ENCODE peak calls at places on chromosome 7, in seven cellular contexts. R is HFFc6; H is OCI-LY7; B is breast epithelium; D is lower lobe of right lung; G is CD8-positive, alpha-beta T cell; I is endothelial cell. N is an unnamed sample.

GRCh38 chr7:111392976-111393762 is 169.1 kb downstream of the IMMP2L start:
- DNase-seq in R (no peak), H (no peak), B (no peak), D (no peak), G (no peak), I (no peak), N (no peak)

GRCh38 chr7:134804351-134804750 is 24.9 kb downstream of the CALD1 start:
- DNase-seq in R (no peak), H (no peak), B (no peak), D (no peak), G (no peak), I (no peak), N (no peak)

GRCh38 chr7:114088541-114088940 is 169.7 kb upstream of the PPP1R3A start:
- DNase-seq in R (no peak), H (no peak), B (no peak), D (no peak), G (no peak), I (no peak), N (no peak)

GRCh38 chr7:111735661-111736323 is 173.5 kb upstream of the IMMP2L start:
- DNase-seq in R (peak), H (peak), B (peak), D (no peak), G (no peak), I (peak), N (no peak)

GRCh38 chr7:80496586-80496985 is 15.3 kb downstream of the GNAT3 start:
- DNase-seq in R (peak), H (no peak), B (no peak), D (no peak), G (no peak), I (no peak), N (no peak)

GRCh38 chr7:50562126-50562525 is 3.1 kb downstream of the DDC start:
- DNase-seq in R (no peak), H (no peak), B (no peak), D (no peak), G (no peak), I (no peak), N (no peak)

GRCh38 chr7:29879609-29880008 is 73.3 kb downstream of the WIPF3 start:
- DNase-seq in R (peak), H (no peak), B (no peak), D (no peak), G (no peak), I (no peak), N (no peak)

GRCh38 chr7:30799206-30799975 is 28.2 kb downstream of the MINDY4 start:
- DNase-seq in R (peak), H (peak), B (no peak), D (no peak), G (no peak), I (no peak), N (no peak)

GRCh38 chr7:106617860-106618259 is 43.1 kb downstream of the CCDC71L start:
- DNase-seq in R (no peak), H (no peak), B (no peak), D (no peak), G (no peak), I (no peak), N (no peak)

GRCh38 chr7:149161241-149161848 is 14.1 kb downstream of the ZNF398 start:
- DNase-seq in R (peak), H (no peak), B (no peak), D (no peak), G (no peak), I (no peak), N (no peak)

GRCh38 chr7:128945668-128946366 is 8.1 kb downstream of the IRF5 start:
- DNase-seq in R (no peak), H (no peak), B (no peak), D (no peak), G (no peak), I (no peak), N (no peak)

GRCh38 chr7:133932591-133932990 is 194.5 kb upstream of the LRGUK start:
- DNase-seq in R (no peak), H (no peak), B (no peak), D (no peak), G (no peak), I (no peak), N (no peak)

GRCh38 chr7:150962743-150963399 is 15.2 kb downstream of the KCNH2 start:
- DNase-seq in R (peak), H (peak), B (no peak), D (peak), G (peak), I (peak), N (peak)

GRCh38 chr7:101681170-101682007 is 52.3 kb upstream of the MYL10 start:
- DNase-seq in R (peak), H (no peak), B (peak), D (no peak), G (no peak), I (no peak), N (no peak)
- TF ChIP-seq CTCF in R (no peak), H (no peak), B (no peak), D (no peak), G (no peak), I (no peak), N (no peak)

DNA sequence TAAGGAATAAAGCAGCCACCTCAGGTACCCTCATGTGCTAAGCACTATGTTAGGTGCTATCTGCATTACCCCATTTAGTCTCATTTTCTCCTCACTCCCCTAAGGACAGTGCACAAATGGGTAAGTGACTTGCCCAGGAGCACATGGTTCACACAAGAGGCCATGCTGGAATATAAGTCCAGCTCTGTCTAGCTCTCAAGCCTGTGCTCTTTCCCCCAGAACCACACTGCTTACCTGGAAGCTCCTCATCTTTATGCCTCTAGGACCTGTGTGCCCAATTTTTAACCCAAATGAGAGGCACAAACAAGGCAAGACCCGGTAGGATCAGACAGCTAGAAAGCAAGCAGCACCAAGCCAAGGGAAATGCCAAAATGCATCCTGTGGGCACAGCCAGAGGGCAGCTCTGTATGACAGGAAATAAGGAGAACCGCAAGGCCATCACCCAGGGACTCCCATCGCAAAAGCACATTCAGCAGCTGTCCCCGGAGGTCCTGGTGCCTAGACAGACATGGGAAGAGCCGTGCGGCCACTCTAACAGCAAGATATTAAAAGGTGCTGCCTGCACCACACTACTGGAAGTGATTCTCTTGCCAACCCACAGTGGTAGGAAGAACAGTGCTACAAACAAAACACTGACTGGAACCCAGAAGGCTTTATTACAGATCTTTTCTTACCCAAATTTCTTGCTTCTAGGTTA is 88.1 kb downstream of the GSAP start:
- DNase-seq in R (no peak), H (no peak), B (no peak), D (no peak), G (no peak), I (no peak), N (no peak)
- TF ChIP-seq CTCF in R (no peak), H (no peak), B (no peak), D (no peak), G (no peak), I (no peak), N (no peak)

GRCh38 chr7:95338832-95339231 is 14.5 kb upstream of the PON1 start:
- DNase-seq in R (no peak), H (no peak), B (no peak), D (no peak), G (no peak), I (no peak), N (no peak)

GRCh38 chr7:95340491-95340890 is 16.2 kb upstream of the PON1 start:
- DNase-seq in R (no peak), H (no peak), B (no peak), D (no peak), G (no peak), I (no peak), N (no peak)

GRCh38 chr7:95342029-95342428 is 17.7 kb upstream of the PON1 start:
- DNase-seq in R (no peak), H (no peak), B (no peak), D (peak), G (no peak), I (no peak), N (no peak)

GRCh38 chr7:95342642-95343252 is 18.4 kb upstream of the PON1 start:
- DNase-seq in R (no peak), H (no peak), B (no peak), D (no peak), G (no peak), I (no peak), N (no peak)
- TF ChIP-seq CTCF in R (no peak), H (no peak), B (no peak), D (no peak), G (no peak), I (peak), N (no peak)

DNA sequence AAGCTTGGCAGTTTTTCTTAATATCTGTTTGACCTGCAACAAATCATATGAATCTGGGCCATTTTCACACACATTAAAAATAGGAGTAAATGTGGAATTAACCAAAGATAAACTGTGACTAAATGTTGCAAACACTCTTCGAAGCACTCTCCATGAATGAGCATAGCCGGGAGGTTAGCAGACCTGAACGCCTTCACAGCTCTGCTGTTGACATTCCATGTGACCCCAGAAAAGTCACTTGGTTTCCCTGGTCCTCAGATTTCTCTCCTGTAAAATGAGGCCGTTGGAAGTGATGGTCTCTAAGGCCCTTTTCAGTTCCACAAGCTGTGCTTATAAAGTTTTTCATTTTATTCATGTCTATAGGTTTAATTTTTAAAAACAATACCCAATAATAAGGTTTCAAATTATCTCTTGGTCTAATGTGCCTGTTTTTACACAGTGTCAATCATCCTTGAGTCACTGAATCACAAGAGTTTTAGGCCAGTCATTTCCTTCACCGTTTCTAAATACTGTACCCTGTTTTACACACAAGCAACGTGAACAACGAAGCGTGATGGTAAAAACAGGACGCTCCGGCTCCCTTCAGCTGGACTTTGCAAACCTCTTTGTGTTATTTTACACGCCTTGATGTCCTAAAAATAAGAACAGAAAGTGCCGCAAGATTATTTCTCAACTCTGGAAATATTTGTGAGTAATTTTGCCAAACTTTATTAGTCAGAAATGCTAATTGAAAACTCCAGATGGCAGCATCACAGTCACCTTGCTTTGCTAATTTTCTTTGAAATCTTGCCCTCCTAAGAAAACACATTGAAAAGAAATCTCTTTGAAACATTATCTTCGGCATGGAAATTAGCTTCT is 38.6 kb upstream of the MET start:
- DNase-seq in R (peak), H (no peak), B (peak), D (no peak), G (no peak), I (no peak), N (no peak)
- TF ChIP-seq CTCF in R (peak), H (peak), B (no peak), D (no peak), G (no peak), I (no peak), N (no peak)

DNA sequence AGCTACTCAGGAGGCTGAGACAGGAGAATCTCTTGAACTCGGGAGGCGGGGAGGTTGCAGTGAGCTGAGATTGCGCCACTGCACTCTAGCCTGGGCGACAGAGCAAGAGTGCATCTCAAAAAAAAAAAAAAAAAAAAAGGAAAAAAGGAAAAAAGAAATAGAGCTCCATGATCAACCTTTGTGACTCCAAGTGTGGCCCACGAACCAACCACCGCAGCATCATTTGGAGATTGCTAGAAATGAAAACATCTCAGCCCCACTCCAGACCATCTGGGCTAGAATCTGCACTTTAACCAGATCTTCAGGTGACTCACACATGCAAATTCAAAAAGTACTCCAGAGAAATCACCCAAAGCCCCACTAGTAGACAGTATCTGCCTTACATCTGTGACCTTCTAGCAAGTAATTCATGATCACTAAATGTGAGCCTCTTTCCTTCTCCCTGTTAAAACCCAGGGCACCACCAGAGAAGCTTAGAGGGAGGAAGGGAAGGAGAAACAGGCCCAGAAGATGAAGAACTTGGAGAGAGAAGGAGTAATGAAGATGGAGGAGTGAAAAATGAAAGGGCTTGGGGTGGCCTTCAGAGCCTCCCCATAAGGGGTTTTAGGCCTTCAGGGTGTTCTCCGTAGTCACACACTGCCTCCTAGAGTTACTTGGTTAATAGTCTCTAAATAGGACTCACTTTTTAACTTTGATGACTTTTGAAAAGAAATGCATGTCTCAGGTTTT is 94.1 kb downstream of the SLC37A3 start:
- DNase-seq in R (no peak), H (peak), B (no peak), D (no peak), G (peak), I (no peak), N (no peak)
- TF ChIP-seq CTCF in R (peak), H (peak), B (no peak), D (peak), G (peak), I (no peak), N (no peak)

DNA sequence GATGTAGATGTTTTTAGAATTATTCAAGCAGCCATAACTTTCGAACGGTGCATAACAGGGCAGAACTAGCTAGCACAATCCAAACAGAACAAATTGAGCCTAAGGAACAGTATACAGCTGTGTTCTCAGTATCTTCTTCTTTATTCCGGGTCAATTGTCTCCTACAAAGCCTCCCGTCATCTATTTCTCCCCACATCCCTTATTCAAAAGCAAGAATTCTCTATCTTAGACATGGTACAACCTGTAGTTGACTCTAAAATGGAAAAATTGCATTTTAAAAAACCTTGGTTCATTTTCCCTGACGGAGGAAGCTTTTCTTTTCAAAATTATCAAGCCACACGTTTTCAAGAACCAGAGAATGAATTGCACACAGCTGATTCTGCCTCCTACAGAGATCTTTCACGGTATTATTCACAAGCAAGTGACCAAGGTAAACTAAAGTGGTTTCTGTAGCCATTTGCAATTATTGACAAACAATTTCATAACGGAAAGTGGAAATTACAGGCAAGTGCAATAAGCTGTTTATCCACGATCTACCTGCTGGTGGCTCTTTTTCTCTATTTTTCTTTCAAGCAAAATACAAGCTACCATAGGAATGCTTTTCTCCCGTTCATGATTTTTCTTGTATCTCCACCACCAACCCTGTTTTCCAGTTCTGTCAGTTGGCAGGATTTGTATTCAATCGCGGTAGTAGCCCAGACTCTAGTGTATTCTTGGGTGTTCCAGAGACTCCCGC is 2.3 kb downstream of the GRM8 start:
- DNase-seq in R (no peak), H (peak), B (no peak), D (no peak), G (no peak), I (no peak), N (no peak)
- TF ChIP-seq CTCF in R (no peak), H (peak), B (no peak), D (no peak), G (no peak), I (no peak), N (no peak)

DNA sequence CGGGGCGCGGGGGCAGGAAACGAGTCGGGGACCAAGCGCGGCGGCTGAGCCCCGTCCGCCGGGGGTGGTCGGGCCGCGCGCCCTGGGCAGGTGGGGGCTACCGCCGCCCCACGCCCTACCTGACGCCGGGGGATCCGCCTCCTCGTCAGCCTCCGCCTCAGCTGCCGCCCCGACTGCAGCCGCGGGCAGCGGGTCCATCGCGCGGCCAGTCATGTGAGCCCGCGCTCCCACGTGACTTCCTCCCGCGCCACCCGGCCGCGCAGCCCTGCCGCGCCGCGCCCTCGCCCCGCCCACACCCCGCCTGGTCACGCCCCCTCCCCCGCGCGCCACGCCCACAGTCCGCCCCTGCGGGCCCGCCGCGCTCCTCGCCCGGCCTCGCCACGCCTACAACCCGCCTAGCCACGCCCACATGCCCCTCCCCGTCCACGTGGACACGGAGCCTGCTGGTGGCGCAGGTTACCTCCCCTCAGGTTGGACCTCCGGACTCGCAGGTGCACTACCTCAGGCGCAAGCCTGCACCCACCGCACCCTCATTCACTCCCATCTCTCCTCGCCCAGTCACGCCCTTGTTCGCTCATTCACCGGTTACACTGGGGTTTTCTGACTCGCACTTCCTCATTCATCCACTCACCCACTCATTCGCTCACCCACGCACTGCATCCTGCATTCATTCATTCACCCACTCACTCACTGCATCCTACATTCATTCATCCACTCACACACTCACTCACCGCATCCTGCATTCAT is at the start of gene SNX8:
- DNase-seq in R (peak), H (peak), B (peak), D (peak), G (peak), I (peak), N (peak)
- TF ChIP-seq CTCF in R (no peak), H (no peak), B (no peak), D (no peak), G (no peak), I (no peak), N (no peak)

GRCh38 chr7:45328397-45329080 is 170.9 kb downstream of the RAMP3 start:
- DNase-seq in R (no peak), H (no peak), B (no peak), D (no peak), G (no peak), I (no peak), N (no peak)
- TF ChIP-seq CTCF in R (no peak), H (no peak), B (no peak), D (no peak), G (no peak), I (no peak), N (no peak)

GRCh38 chr7:131943211-131943610 is 386.8 kb upstream of the PODXL start:
- DNase-seq in R (no peak), H (no peak), B (no peak), D (no peak), G (no peak), I (no peak), N (no peak)

GRCh38 chr7:131943616-131944015 is 387.2 kb upstream of the PODXL start:
- DNase-seq in R (no peak), H (no peak), B (no peak), D (no peak), G (no peak), I (no peak), N (no peak)

GRCh38 chr7:131944556-131945069 is 388.2 kb upstream of the PODXL start:
- DNase-seq in R (no peak), H (no peak), B (no peak), D (no peak), G (no peak), I (no peak), N (no peak)

GRCh38 chr7:131945948-131946525 is 389.6 kb upstream of the PODXL start:
- DNase-seq in R (no peak), H (no peak), B (no peak), D (no peak), G (no peak), I (no peak), N (no peak)

DNA sequence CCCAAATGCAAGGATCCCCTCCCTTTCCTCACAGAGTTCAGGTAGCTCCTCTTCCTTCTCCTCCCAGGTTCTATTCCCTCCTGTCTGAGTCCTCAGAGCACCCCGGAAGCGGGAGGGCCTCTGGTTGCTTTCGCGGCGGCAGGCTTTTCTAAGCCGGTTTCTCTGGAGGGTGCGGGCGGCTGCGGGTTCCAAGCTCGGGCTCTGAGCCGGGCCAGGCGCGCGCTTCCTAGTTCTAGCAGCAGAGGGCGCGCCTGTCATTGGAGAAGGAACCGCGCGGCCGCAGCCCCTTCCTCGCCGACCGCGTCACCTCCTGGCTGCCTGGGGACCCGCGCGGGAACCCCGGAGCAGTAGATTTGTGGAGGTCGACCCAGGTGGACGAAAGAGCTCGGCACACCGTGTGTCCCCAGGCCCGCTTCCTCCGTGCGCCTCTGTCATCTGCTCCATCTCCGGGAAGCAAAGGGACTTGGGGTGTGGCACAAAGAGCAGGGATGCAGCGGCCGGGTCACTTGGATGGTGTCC is 388.9 kb upstream of the PODXL start:
- DNase-seq in R (no peak), H (peak), B (no peak), D (peak), G (no peak), I (peak), N (peak)
- TF ChIP-seq CTCF in R (peak), H (peak), B (peak), D (peak), G (no peak), I (peak), N (peak)

N was measured in mesothelial cell of epicardium.